ENCODE peak calls at places on chromosomes 16 and 17, in five cellular contexts. One of them, this sample, is unnamed.

GRCh38 chr16:53509906-53510703 is 7.1 kb upstream of the AKTIP start:
- DNase-seq in K562: peak
- DNase-seq in HepG2: peak
- DNase-seq in H1: no peak
- DNase-seq in IMR-90: peak
- DNase-seq in this sample: peak

GRCh38 chr17:56678249-56679144 is 85.0 kb downstream of the NOG start:
- DNase-seq in HepG2: no peak
- DNase-seq in IMR-90: no peak
- DNase-seq in K562: no peak
- DNase-seq in H1: no peak
- DNase-seq in this sample: no peak

GRCh38 chr17:15886804-15887203 is 58.1 kb upstream of the ADORA2B start:
- DNase-seq in IMR-90: no peak
- DNase-seq in K562: no peak
- DNase-seq in H1: no peak
- DNase-seq in HepG2: no peak
- DNase-seq in this sample: no peak

GRCh38 chr16:57612494-57612893 is 15.9 kb upstream of the ADGRG1 start:
- DNase-seq in IMR-90: no peak
- DNase-seq in H1: no peak
- DNase-seq in K562: no peak
- DNase-seq in HepG2: no peak
- DNase-seq in this sample: no peak

GRCh38 chr17:6708357-6708961 is 4.7 kb downstream of the SLC13A5 start:
- DNase-seq in K562: no peak
- DNase-seq in IMR-90: no peak
- DNase-seq in HepG2: no peak
- DNase-seq in H1: no peak
- DNase-seq in this sample: no peak

GRCh38 chr16:53498984-53499383 is 4.0 kb downstream of the AKTIP start:
- DNase-seq in K562: no peak
- DNase-seq in H1: no peak
- DNase-seq in IMR-90: no peak
- DNase-seq in HepG2: no peak
- DNase-seq in this sample: no peak

GRCh38 chr17:81084691-81085419 is 49.9 kb downstream of the BAIAP2 start:
- DNase-seq in IMR-90: no peak
- DNase-seq in K562: no peak
- DNase-seq in HepG2: no peak
- DNase-seq in H1: no peak
- DNase-seq in this sample: no peak

GRCh38 chr17:82301300-82301915 is 16.0 kb downstream of the CD7 start:
- DNase-seq in H1: no peak
- DNase-seq in HepG2: no peak
- DNase-seq in IMR-90: no peak
- DNase-seq in K562: no peak
- DNase-seq in this sample: no peak

GRCh38 chr16:57481421-57481820 is 4.9 kb downstream of the DOK4 start:
- DNase-seq in K562: no peak
- DNase-seq in IMR-90: no peak
- DNase-seq in H1: no peak
- DNase-seq in HepG2: no peak
- DNase-seq in this sample: no peak

GRCh38 chr17:75518983-75519540 is 2.7 kb downstream of the TSEN54 start:
- DNase-seq in H1: no peak
- DNase-seq in IMR-90: no peak
- DNase-seq in HepG2: no peak
- DNase-seq in K562: no peak
- DNase-seq in this sample: no peak

GRCh38 chr16:57628008-57628781 is at the start of gene ADGRG1:
- DNase-seq in HepG2: peak
- DNase-seq in K562: peak
- DNase-seq in IMR-90: peak
- DNase-seq in H1: peak
- DNase-seq in this sample: peak

GRCh38 chr17:5381542-5381941 is 37.9 kb downstream of the NUP88 start:
- DNase-seq in H1: no peak
- DNase-seq in HepG2: no peak
- DNase-seq in K562: no peak
- DNase-seq in IMR-90: peak
- DNase-seq in this sample: no peak

GRCh38 chr17:45093444-45094110 is 32.5 kb downstream of the NMT1 start:
- DNase-seq in H1: no peak
- DNase-seq in K562: no peak
- DNase-seq in IMR-90: no peak
- DNase-seq in HepG2: no peak
- DNase-seq in this sample: no peak
- H3K4me2 ChIP-seq in H1: no peak
- H3K4me2 ChIP-seq in K562: no peak
- H3K4me2 ChIP-seq in IMR-90: peak
- H3K4me2 ChIP-seq in HepG2: no peak
- H3K4me2 ChIP-seq in this sample: peak

DNA sequence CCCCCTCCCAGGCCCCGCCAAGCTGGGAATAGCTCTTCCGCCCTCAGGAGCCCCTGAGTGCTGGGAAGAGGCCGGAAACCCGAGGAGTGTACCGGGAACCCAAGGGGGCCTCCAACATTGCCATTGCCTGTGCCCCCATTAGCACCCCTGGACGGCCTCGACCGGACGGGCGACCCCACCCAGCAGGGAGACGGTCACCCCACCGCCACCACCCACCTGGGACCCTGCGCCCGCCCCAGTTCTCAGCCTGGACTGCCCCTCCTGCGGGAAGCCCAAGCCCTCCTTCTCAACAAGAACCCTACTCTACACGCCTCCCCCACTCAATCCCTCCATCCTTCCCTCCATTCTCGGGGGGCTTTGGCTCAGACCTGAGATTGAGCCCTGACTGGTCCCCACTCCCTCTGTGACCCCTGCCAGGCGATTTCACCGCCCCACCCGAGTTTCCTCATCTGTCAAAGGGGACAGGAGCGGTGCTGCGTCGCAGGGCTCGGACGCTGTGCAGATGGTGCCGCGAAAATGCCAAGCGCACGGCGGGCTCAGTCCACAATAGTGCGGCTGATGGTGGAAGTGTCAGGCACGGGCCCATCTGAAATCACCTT is 1.8 kb downstream of the CARHSP1 start:
- DNase-seq in HepG2: no peak
- DNase-seq in IMR-90: no peak
- DNase-seq in K562: no peak
- DNase-seq in H1: no peak
- DNase-seq in this sample: no peak
- TF ChIP-seq MAFK in HepG2: no peak
- TF ChIP-seq MAFK in IMR-90: no peak
- TF ChIP-seq MAFK in K562: no peak
- TF ChIP-seq MAFK in H1: no peak
- TF ChIP-seq MAFK in this sample: no peak

GRCh38 chr17:64707077-64707591 is 45.0 kb upstream of the SMURF2 start:
- DNase-seq in K562: no peak
- DNase-seq in IMR-90: peak
- DNase-seq in HepG2: peak
- DNase-seq in H1: peak
- DNase-seq in this sample: peak
- H3K4me2 ChIP-seq in K562: no peak
- H3K4me2 ChIP-seq in IMR-90: peak
- H3K4me2 ChIP-seq in HepG2: peak
- H3K4me2 ChIP-seq in H1: no peak
- H3K4me2 ChIP-seq in this sample: peak

GRCh38 chr16:15703029-15703736 is 53.1 kb downstream of the NDE1 start:
- DNase-seq in K562: no peak
- DNase-seq in HepG2: no peak
- DNase-seq in IMR-90: no peak
- DNase-seq in H1: no peak
- DNase-seq in this sample: no peak
- TF ChIP-seq MAFK in K562: no peak
- TF ChIP-seq MAFK in HepG2: no peak
- TF ChIP-seq MAFK in IMR-90: no peak
- TF ChIP-seq MAFK in H1: no peak
- TF ChIP-seq MAFK in this sample: no peak

GRCh38 chr16:84295203-84295850 is 649 bp downstream of the WFDC1 start:
- DNase-seq in HepG2: no peak
- DNase-seq in H1: no peak
- DNase-seq in IMR-90: peak
- DNase-seq in K562: no peak
- DNase-seq in this sample: no peak

GRCh38 chr16:84288902-84289301 is 5.8 kb upstream of the WFDC1 start:
- DNase-seq in H1: no peak
- DNase-seq in IMR-90: no peak
- DNase-seq in HepG2: no peak
- DNase-seq in K562: no peak
- DNase-seq in this sample: no peak

GRCh38 chr16:84293406-84293805 is 1.3 kb upstream of the WFDC1 start:
- DNase-seq in IMR-90: no peak
- DNase-seq in HepG2: no peak
- DNase-seq in K562: no peak
- DNase-seq in H1: no peak
- DNase-seq in this sample: no peak

GRCh38 chr16:84294196-84295142 is at the start of gene WFDC1:
- DNase-seq in K562: no peak
- DNase-seq in HepG2: no peak
- DNase-seq in H1: no peak
- DNase-seq in IMR-90: peak
- DNase-seq in this sample: no peak

GRCh38 chr16:84292032-84292431 is 2.6 kb upstream of the WFDC1 start:
- DNase-seq in K562: no peak
- DNase-seq in HepG2: no peak
- DNase-seq in H1: no peak
- DNase-seq in IMR-90: no peak
- DNase-seq in this sample: no peak
- H3K4me2 ChIP-seq in K562: no peak
- H3K4me2 ChIP-seq in HepG2: no peak
- H3K4me2 ChIP-seq in H1: no peak
- H3K4me2 ChIP-seq in IMR-90: no peak
- H3K4me2 ChIP-seq in this sample: no peak

GRCh38 chr17:49964539-49965521 is 4.2 kb upstream of the DLX4 start:
- DNase-seq in H1: no peak
- DNase-seq in HepG2: no peak
- DNase-seq in IMR-90: no peak
- DNase-seq in K562: no peak
- DNase-seq in this sample: no peak
- TF ChIP-seq MAFK in H1: no peak
- TF ChIP-seq MAFK in HepG2: no peak
- TF ChIP-seq MAFK in IMR-90: no peak
- TF ChIP-seq MAFK in K562: no peak
- TF ChIP-seq MAFK in this sample: no peak

DNA sequence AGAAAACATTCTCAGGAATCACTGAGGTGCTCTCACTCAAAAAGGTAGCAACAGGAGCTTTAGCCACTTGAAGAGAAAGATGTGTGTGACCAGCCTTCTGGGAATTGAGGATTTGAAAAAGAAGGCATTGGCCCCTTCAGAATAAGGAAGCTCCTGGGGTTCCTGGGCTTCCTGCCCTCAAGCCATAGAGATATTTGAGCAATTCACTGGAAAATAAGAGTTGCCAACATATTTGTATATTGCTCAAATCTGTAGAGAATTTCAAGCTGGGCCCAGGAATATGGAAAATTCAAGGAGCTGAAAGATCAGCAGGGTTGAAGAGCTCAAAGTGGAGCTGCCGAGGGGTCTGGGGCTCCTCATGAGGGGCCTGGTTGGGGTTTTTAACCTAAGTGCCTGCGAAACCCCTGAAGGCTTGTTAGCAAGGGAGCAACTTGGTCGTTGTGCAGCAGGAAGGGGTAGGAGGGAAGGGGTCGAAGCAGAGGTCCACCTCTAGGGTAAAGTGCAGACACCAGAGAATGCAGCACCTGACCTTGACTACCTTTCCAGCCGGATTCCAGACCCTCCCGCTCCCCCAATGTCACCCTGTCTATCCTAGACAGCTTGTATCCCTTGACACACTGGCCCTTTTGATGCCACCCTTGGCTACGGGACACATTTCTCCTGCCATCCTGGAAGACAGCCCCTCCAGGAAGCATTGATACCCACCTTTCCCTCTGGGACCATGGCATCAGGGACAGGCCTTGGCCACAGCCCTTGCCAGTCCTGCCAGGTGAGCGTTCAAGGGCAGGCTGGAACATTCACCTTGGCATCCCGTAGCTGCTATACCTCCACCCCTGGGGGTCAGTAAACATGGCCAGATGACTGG is 67.6 kb upstream of the SREBF1 start:
- DNase-seq in K562: no peak
- DNase-seq in HepG2: peak
- DNase-seq in H1: no peak
- DNase-seq in IMR-90: no peak
- DNase-seq in this sample: no peak
- H3K4me2 ChIP-seq in K562: no peak
- H3K4me2 ChIP-seq in HepG2: no peak
- H3K4me2 ChIP-seq in H1: no peak
- H3K4me2 ChIP-seq in IMR-90: no peak
- H3K4me2 ChIP-seq in this sample: no peak

GRCh38 chr16:66389256-66390175 is 23.0 kb downstream of the CDH5 start:
- DNase-seq in K562: no peak
- DNase-seq in H1: no peak
- DNase-seq in IMR-90: no peak
- DNase-seq in HepG2: no peak
- DNase-seq in this sample: no peak
- TF ChIP-seq MAFK in K562: no peak
- TF ChIP-seq MAFK in H1: no peak
- TF ChIP-seq MAFK in IMR-90: no peak
- TF ChIP-seq MAFK in HepG2: no peak
- TF ChIP-seq MAFK in this sample: no peak

GRCh38 chr17:78421084-78421533 is 42.7 kb downstream of the PGS1 start:
- DNase-seq in HepG2: no peak
- DNase-seq in IMR-90: no peak
- DNase-seq in K562: no peak
- DNase-seq in H1: no peak
- DNase-seq in this sample: no peak

GRCh38 chr17:78422267-78422605 is 43.8 kb downstream of the PGS1 start:
- DNase-seq in HepG2: no peak
- DNase-seq in H1: no peak
- DNase-seq in IMR-90: no peak
- DNase-seq in K562: no peak
- DNase-seq in this sample: no peak

GRCh38 chr17:78419970-78420820 is 41.7 kb downstream of the PGS1 start:
- DNase-seq in H1: no peak
- DNase-seq in IMR-90: no peak
- DNase-seq in K562: no peak
- DNase-seq in HepG2: no peak
- DNase-seq in this sample: no peak

GRCh38 chr17:78422872-78423588 is 44.6 kb downstream of the PGS1 start:
- DNase-seq in IMR-90: no peak
- DNase-seq in HepG2: no peak
- DNase-seq in K562: no peak
- DNase-seq in H1: no peak
- DNase-seq in this sample: no peak

DNA sequence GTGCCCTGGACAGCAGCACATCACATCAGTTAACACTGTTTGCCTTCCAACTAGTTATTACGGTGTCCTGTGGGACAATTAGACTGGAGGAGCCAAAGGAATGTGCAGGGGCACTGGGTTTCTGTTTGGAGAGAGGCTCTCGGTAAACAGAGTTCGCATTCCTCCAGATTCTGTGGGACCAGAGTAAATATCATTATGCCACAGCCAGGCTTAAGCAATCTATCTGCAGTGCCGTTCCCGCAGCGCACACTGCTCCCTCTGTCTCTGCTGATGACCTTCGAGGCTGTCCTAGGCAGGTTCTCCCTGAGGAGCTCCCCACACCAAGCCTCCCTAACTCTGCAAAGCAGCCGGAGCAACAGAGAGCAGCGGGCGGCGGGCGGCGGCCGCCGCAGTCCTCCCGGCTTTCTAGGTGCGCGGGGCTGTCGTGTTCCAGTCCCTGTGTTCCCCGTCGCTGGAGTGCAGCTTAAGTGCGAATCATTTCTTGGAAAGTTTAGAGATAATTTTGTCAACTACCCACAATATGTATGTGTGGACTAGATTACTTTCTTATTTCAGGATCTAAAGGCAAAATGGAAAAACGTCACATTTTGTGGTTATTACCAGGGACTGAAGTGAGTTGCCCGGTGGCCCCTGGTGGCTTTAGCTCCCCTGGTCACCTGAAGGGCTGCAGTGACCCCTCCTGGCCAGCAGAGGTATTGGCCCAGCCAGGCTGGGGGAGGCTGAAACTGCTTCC is 43.3 kb downstream of the PGS1 start:
- DNase-seq in HepG2: peak
- DNase-seq in IMR-90: peak
- DNase-seq in K562: peak
- DNase-seq in H1: peak
- DNase-seq in this sample: peak
- H3K4me2 ChIP-seq in HepG2: peak
- H3K4me2 ChIP-seq in IMR-90: no peak
- H3K4me2 ChIP-seq in K562: peak
- H3K4me2 ChIP-seq in H1: no peak
- H3K4me2 ChIP-seq in this sample: peak

This sample was measured in A549.